ENCODE peak calls at places on chromosomes 5 and 9, in seven cellular contexts. One of them, this sample, is unnamed.

GRCh38 chr9:98380065-98380681 is 124.7 kb upstream of the TBC1D2 start:
- DNase-seq in stomach: no peak
- DNase-seq in upper lobe of left lung: no peak
- DNase-seq in suprapubic skin: peak
- DNase-seq in GM12878: peak
- DNase-seq in transverse colon: no peak
- DNase-seq in sigmoid colon: no peak
- DNase-seq in this sample: no peak

GRCh38 chr5:72281764-72282499 is 38.1 kb downstream of the MRPS27 start:
- DNase-seq in GM12878: no peak
- DNase-seq in upper lobe of left lung: no peak
- DNase-seq in transverse colon: no peak
- DNase-seq in sigmoid colon: no peak
- DNase-seq in stomach: no peak
- DNase-seq in suprapubic skin: no peak
- DNase-seq in this sample: no peak

GRCh38 chr5:115835481-115835880 is 5.9 kb downstream of the ATG12 start:
- DNase-seq in stomach: no peak
- DNase-seq in transverse colon: no peak
- DNase-seq in upper lobe of left lung: no peak
- DNase-seq in GM12878: no peak
- DNase-seq in suprapubic skin: no peak
- DNase-seq in sigmoid colon: no peak
- DNase-seq in this sample: no peak

GRCh38 chr9:99092643-99093491 is 12.0 kb upstream of the TGFBR1 start:
- DNase-seq in sigmoid colon: no peak
- DNase-seq in suprapubic skin: no peak
- DNase-seq in stomach: no peak
- DNase-seq in transverse colon: no peak
- DNase-seq in upper lobe of left lung: no peak
- DNase-seq in GM12878: no peak
- DNase-seq in this sample: peak

GRCh38 chr9:92414566-92414965 is 9.7 kb downstream of the OMD start:
- DNase-seq in stomach: no peak
- DNase-seq in upper lobe of left lung: no peak
- DNase-seq in transverse colon: no peak
- DNase-seq in sigmoid colon: no peak
- DNase-seq in suprapubic skin: no peak
- DNase-seq in GM12878: no peak
- DNase-seq in this sample: no peak

GRCh38 chr5:136006767-136007251 is 22.0 kb upstream of the TGFBI start:
- DNase-seq in suprapubic skin: no peak
- DNase-seq in stomach: no peak
- DNase-seq in GM12878: no peak
- DNase-seq in upper lobe of left lung: no peak
- DNase-seq in sigmoid colon: no peak
- DNase-seq in transverse colon: no peak
- DNase-seq in this sample: no peak

GRCh38 chr5:137296213-137296702 is 202.9 kb downstream of the SPOCK1 start:
- DNase-seq in suprapubic skin: no peak
- DNase-seq in sigmoid colon: no peak
- DNase-seq in upper lobe of left lung: no peak
- DNase-seq in GM12878: no peak
- DNase-seq in stomach: no peak
- DNase-seq in transverse colon: no peak
- DNase-seq in this sample: no peak

GRCh38 chr5:116990010-116990409 is 415.4 kb upstream of the SEMA6A start:
- DNase-seq in GM12878: no peak
- DNase-seq in sigmoid colon: no peak
- DNase-seq in upper lobe of left lung: no peak
- DNase-seq in transverse colon: no peak
- DNase-seq in suprapubic skin: no peak
- DNase-seq in stomach: no peak
- DNase-seq in this sample: no peak

GRCh38 chr5:23468658-23469057 is 38.8 kb upstream of the PRDM9 start:
- DNase-seq in GM12878: no peak
- DNase-seq in transverse colon: no peak
- DNase-seq in upper lobe of left lung: no peak
- DNase-seq in stomach: no peak
- DNase-seq in suprapubic skin: no peak
- DNase-seq in sigmoid colon: no peak
- DNase-seq in this sample: no peak

GRCh38 chr9:70586506-70586905 is 172.0 kb upstream of the KLF9 start:
- DNase-seq in GM12878: no peak
- DNase-seq in transverse colon: no peak
- DNase-seq in upper lobe of left lung: no peak
- DNase-seq in suprapubic skin: no peak
- DNase-seq in stomach: no peak
- DNase-seq in sigmoid colon: no peak
- DNase-seq in this sample: no peak

GRCh38 chr5:35745193-35745592 is 111.5 kb upstream of the IL7R start:
- DNase-seq in suprapubic skin: no peak
- DNase-seq in upper lobe of left lung: peak
- DNase-seq in stomach: no peak
- DNase-seq in transverse colon: no peak
- DNase-seq in sigmoid colon: no peak
- DNase-seq in GM12878: no peak
- DNase-seq in this sample: no peak

GRCh38 chr5:181281077-181281983 is 20.4 kb upstream of the TRIM52 start:
- DNase-seq in suprapubic skin: no peak
- DNase-seq in stomach: no peak
- DNase-seq in GM12878: no peak
- DNase-seq in sigmoid colon: no peak
- DNase-seq in transverse colon: no peak
- DNase-seq in upper lobe of left lung: no peak
- DNase-seq in this sample: no peak
- TF ChIP-seq EP300 in suprapubic skin: no peak
- TF ChIP-seq EP300 in stomach: no peak
- TF ChIP-seq EP300 in GM12878: no peak
- TF ChIP-seq EP300 in sigmoid colon: no peak
- TF ChIP-seq EP300 in transverse colon: no peak
- TF ChIP-seq EP300 in upper lobe of left lung: no peak
- TF ChIP-seq EP300 in this sample: no peak

GRCh38 chr5:65624025-65624569 is at the start of gene TRIM23:
- DNase-seq in GM12878: peak
- DNase-seq in upper lobe of left lung: peak
- DNase-seq in transverse colon: peak
- DNase-seq in suprapubic skin: peak
- DNase-seq in stomach: peak
- DNase-seq in sigmoid colon: peak
- DNase-seq in this sample: peak
- TF ChIP-seq POLR2AphosphoS5 in GM12878: no peak
- TF ChIP-seq POLR2AphosphoS5 in upper lobe of left lung: no peak
- TF ChIP-seq POLR2AphosphoS5 in transverse colon: peak
- TF ChIP-seq POLR2AphosphoS5 in suprapubic skin: peak
- TF ChIP-seq POLR2AphosphoS5 in stomach: peak
- TF ChIP-seq POLR2AphosphoS5 in sigmoid colon: peak
- TF ChIP-seq POLR2AphosphoS5 in this sample: peak

GRCh38 chr5:112219000-112219399 is 200.1 kb downstream of the EPB41L4A start:
- DNase-seq in sigmoid colon: no peak
- DNase-seq in upper lobe of left lung: no peak
- DNase-seq in suprapubic skin: no peak
- DNase-seq in transverse colon: no peak
- DNase-seq in stomach: no peak
- DNase-seq in GM12878: no peak
- DNase-seq in this sample: no peak
- TF ChIP-seq EP300 in sigmoid colon: no peak
- TF ChIP-seq EP300 in upper lobe of left lung: no peak
- TF ChIP-seq EP300 in suprapubic skin: no peak
- TF ChIP-seq EP300 in transverse colon: no peak
- TF ChIP-seq EP300 in stomach: no peak
- TF ChIP-seq EP300 in GM12878: no peak
- TF ChIP-seq EP300 in this sample: no peak

DNA sequence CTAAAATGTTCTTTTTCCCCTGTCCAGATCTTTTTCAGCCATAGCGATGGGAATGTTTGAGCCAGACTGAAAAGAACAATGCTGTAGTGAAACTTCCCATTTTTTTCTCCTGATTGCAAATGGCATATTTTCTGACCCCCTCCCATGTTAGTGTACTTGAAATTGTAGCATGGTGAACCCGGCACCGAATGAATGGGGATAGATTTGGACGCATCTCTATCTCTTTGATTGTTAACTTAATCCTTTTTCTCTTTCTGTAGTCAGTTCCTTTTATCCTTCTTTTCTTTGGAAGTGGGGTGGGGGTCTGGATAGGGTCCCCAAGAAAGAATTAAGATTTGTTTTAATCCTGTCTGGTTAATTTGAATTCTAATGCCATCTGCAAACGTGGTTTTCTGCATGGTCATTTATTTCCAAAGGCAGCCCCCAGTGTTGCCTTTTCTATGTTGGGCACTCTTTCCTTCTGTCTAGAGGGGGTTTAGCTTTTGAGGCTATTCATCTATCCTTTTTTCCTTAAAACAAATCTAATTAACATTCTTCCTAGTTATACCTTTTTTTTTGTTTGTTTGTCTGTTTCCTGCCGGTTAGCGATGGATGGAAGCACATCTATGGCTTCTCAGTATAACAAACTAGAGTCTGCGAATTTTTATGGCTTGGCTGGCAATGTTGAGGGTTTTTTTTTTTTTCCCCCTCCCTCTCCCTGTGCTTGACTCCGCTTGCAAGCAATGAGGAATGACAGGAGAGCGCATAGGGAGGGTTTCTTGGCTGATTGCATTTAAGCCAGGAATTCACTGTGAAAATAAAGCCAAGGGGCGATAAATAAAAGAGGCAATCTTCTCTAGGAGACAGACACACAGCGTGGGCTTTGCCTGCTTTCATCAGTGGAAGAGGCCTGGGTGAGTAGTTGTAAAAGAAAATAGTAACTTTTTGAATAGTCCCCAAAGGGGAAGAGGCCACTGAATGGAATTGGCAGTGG is 2.5 kb downstream of the ZSWIM6 start:
- DNase-seq in GM12878: no peak
- DNase-seq in sigmoid colon: no peak
- DNase-seq in upper lobe of left lung: no peak
- DNase-seq in stomach: no peak
- DNase-seq in transverse colon: no peak
- DNase-seq in suprapubic skin: no peak
- DNase-seq in this sample: no peak
- TF ChIP-seq POLR2AphosphoS5 in GM12878: no peak
- TF ChIP-seq POLR2AphosphoS5 in sigmoid colon: no peak
- TF ChIP-seq POLR2AphosphoS5 in upper lobe of left lung: no peak
- TF ChIP-seq POLR2AphosphoS5 in stomach: no peak
- TF ChIP-seq POLR2AphosphoS5 in transverse colon: no peak
- TF ChIP-seq POLR2AphosphoS5 in suprapubic skin: no peak
- TF ChIP-seq POLR2AphosphoS5 in this sample: no peak

GRCh38 chr5:121251954-121252353 is 599.7 kb upstream of the FTMT start:
- DNase-seq in GM12878: no peak
- DNase-seq in upper lobe of left lung: no peak
- DNase-seq in transverse colon: no peak
- DNase-seq in suprapubic skin: no peak
- DNase-seq in stomach: no peak
- DNase-seq in sigmoid colon: no peak
- DNase-seq in this sample: no peak
- TF ChIP-seq EP300 in GM12878: no peak
- TF ChIP-seq EP300 in upper lobe of left lung: no peak
- TF ChIP-seq EP300 in transverse colon: no peak
- TF ChIP-seq EP300 in suprapubic skin: no peak
- TF ChIP-seq EP300 in stomach: no peak
- TF ChIP-seq EP300 in sigmoid colon: no peak
- TF ChIP-seq EP300 in this sample: no peak

GRCh38 chr9:73146113-73146815 is 5.4 kb upstream of the ANXA1 start:
- DNase-seq in upper lobe of left lung: no peak
- DNase-seq in transverse colon: no peak
- DNase-seq in GM12878: no peak
- DNase-seq in stomach: no peak
- DNase-seq in suprapubic skin: no peak
- DNase-seq in sigmoid colon: no peak
- DNase-seq in this sample: no peak

GRCh38 chr9:73148447-73148937 is 3.2 kb upstream of the ANXA1 start:
- DNase-seq in sigmoid colon: no peak
- DNase-seq in stomach: no peak
- DNase-seq in upper lobe of left lung: no peak
- DNase-seq in suprapubic skin: no peak
- DNase-seq in transverse colon: no peak
- DNase-seq in GM12878: no peak
- DNase-seq in this sample: no peak

GRCh38 chr9:73141282-73141681 is 10.4 kb upstream of the ANXA1 start:
- DNase-seq in stomach: no peak
- DNase-seq in sigmoid colon: no peak
- DNase-seq in upper lobe of left lung: no peak
- DNase-seq in GM12878: no peak
- DNase-seq in suprapubic skin: no peak
- DNase-seq in transverse colon: no peak
- DNase-seq in this sample: no peak

GRCh38 chr9:73149371-73150067 is 2.1 kb upstream of the ANXA1 start:
- DNase-seq in suprapubic skin: no peak
- DNase-seq in upper lobe of left lung: no peak
- DNase-seq in stomach: no peak
- DNase-seq in sigmoid colon: no peak
- DNase-seq in GM12878: peak
- DNase-seq in transverse colon: no peak
- DNase-seq in this sample: no peak

DNA sequence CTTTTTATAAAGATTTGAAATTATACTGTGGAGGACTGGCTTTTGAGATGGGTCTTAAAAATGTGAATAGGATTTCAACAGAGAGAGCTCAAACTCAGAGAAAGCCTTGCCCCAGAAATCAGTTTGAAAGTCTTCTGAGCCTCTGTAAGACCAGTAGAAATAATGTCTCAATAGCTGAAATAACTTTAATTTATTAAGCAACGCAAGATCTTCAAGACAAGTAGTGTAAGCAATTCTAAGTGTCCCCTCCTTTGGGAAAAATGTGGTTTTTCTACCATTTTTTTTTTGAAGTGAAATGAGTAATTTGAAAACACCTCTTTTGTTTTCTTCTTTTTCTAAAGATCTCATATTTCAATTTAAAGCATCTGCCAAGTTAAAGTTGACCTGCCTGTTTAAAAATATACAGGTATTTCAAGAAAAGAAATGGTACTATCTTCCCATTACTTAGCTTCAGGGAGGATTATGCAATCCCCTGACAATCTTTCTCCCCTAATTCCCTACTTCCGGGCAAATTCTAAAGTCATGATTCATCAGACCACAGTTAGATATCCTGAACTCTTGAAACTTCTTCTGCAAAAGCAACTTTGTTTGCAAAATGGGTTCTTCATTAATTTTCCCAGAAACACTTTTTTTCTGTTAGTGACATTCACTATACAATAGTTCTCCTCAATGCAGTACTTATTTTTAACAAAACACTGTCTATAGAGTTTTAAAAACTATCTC is 7.9 kb upstream of the ANXA1 start:
- DNase-seq in transverse colon: no peak
- DNase-seq in stomach: no peak
- DNase-seq in suprapubic skin: no peak
- DNase-seq in sigmoid colon: no peak
- DNase-seq in upper lobe of left lung: no peak
- DNase-seq in GM12878: no peak
- DNase-seq in this sample: no peak
- TF ChIP-seq POLR2AphosphoS5 in transverse colon: no peak
- TF ChIP-seq POLR2AphosphoS5 in stomach: peak
- TF ChIP-seq POLR2AphosphoS5 in suprapubic skin: no peak
- TF ChIP-seq POLR2AphosphoS5 in sigmoid colon: peak
- TF ChIP-seq POLR2AphosphoS5 in upper lobe of left lung: peak
- TF ChIP-seq POLR2AphosphoS5 in GM12878: no peak
- TF ChIP-seq POLR2AphosphoS5 in this sample: peak

GRCh38 chr5:146675700-146676099 is 159.7 kb upstream of the GPR151 start:
- DNase-seq in suprapubic skin: no peak
- DNase-seq in stomach: no peak
- DNase-seq in sigmoid colon: no peak
- DNase-seq in upper lobe of left lung: no peak
- DNase-seq in transverse colon: no peak
- DNase-seq in GM12878: no peak
- DNase-seq in this sample: no peak
- TF ChIP-seq EP300 in suprapubic skin: no peak
- TF ChIP-seq EP300 in stomach: no peak
- TF ChIP-seq EP300 in sigmoid colon: no peak
- TF ChIP-seq EP300 in upper lobe of left lung: no peak
- TF ChIP-seq EP300 in transverse colon: no peak
- TF ChIP-seq EP300 in GM12878: no peak
- TF ChIP-seq EP300 in this sample: no peak